ENCODE peak calls at places on chromosomes 12 and 14, in four cellular contexts. H is heart left ventricle, S is myocyte, B is pulmonary artery endothelial cell. A is an unnamed sample.

GRCh38 chr12:47297993-47298392 is 218.2 kb upstream of the AMIGO2 start:
- DNase-seq in B (no peak), S (no peak), H (no peak), A (no peak)

GRCh38 chr12:112116232-112117060 is 7.9 kb upstream of the NAA25 start:
- DNase-seq in B (peak), H (peak), S (peak), A (no peak)

GRCh38 chr14:57227083-57227482 is 41.6 kb downstream of the EXOC5 start:
- DNase-seq in H (no peak), B (no peak), S (no peak), A (no peak)

GRCh38 chr12:122322501-122322900 is 56.2 kb upstream of the VPS33A start:
- DNase-seq in H (no peak), S (no peak), B (no peak), A (peak)

GRCh38 chr12:117774986-117775775 is 193.6 kb downstream of the KSR2 start:
- DNase-seq in S (no peak), B (no peak), H (no peak), A (peak)

GRCh38 chr12:95774311-95775045 is 16.1 kb downstream of the NTN4 start:
- DNase-seq in B (no peak), S (no peak), H (no peak), A (no peak)

GRCh38 chr14:55277972-55278740 is 6.9 kb downstream of the FBXO34 start:
- DNase-seq in H (no peak), S (peak), B (no peak), A (no peak)

GRCh38 chr14:75969126-75969525 is 12.7 kb downstream of the TGFB3 start:
- DNase-seq in H (no peak), B (no peak), S (peak), A (no peak)

GRCh38 chr14:68748260-68748659 is 44.6 kb downstream of the ZFP36L1 start:
- DNase-seq in B (no peak), S (no peak), H (no peak), A (no peak)

GRCh38 chr14:53523226-53523625 is 370.1 kb upstream of the DDHD1 start:
- DNase-seq in H (no peak), B (no peak), S (no peak), A (no peak)

GRCh38 chr14:90717916-90718315 is 98.3 kb downstream of the TTC7B start:
- DNase-seq in S (peak), B (no peak), H (no peak), A (peak)

GRCh38 chr14:94050231-94050880 is 24.2 kb downstream of the OTUB2 start:
- DNase-seq in H (peak), S (no peak), B (no peak), A (no peak)

GRCh38 chr14:104694991-104695659 is 5.7 kb downstream of the INF2 start:
- DNase-seq in B (no peak), H (peak), S (peak), A (no peak)

GRCh38 chr14:36055052-36055378 is 121.5 kb downstream of the PTCSC3 start:
- DNase-seq in H (no peak), S (no peak), B (no peak), A (no peak)

GRCh38 chr14:64636208-64636979 is 67.8 kb upstream of the PLEKHG3 start:
- DNase-seq in S (peak), H (peak), B (no peak), A (no peak)

GRCh38 chr14:101405171-101405883 is 156.0 kb upstream of the DIO3 start:
- DNase-seq in B (no peak), H (no peak), S (no peak), A (no peak)

GRCh38 chr12:42504049-42504448 is 85.5 kb downstream of the PRICKLE1 start:
- DNase-seq in S (peak), B (no peak), H (no peak), A (peak)

GRCh38 chr12:108629156-108629555 is 4.5 kb downstream of the SELPLG start:
- DNase-seq in B (no peak), S (no peak), H (no peak), A (no peak)

GRCh38 chr14:57822081-57822480 is 43.8 kb downstream of the SLC35F4 start:
- DNase-seq in S (no peak), H (no peak), B (no peak), A (no peak)

GRCh38 chr12:45357547-45358417 is 141.9 kb downstream of the ANO6 start:
- DNase-seq in B (no peak), S (no peak), H (peak), A (peak)

GRCh38 chr12:104682790-104683279 is 226.1 kb downstream of the CHST11 start:
- DNase-seq in S (no peak), B (no peak), H (no peak), A (no peak)

GRCh38 chr14:71327691-71328090 is 420.4 kb downstream of the PCNX1 start:
- DNase-seq in B (no peak), H (no peak), S (no peak), A (no peak)

GRCh38 chr12:87233636-87234035 is 795.6 kb downstream of the C12orf50 start:
- DNase-seq in H (no peak), B (no peak), S (peak), A (no peak)

GRCh38 chr14:53055003-53055402 is 98.1 kb downstream of the DDHD1 start:
- DNase-seq in S (peak), B (peak), H (no peak), A (peak)

GRCh38 chr14:80152763-80153162 is 58.5 kb downstream of the DIO2 start:
- DNase-seq in S (no peak), B (no peak), H (no peak), A (no peak)

GRCh38 chr12:124509676-124510300 is 57.6 kb downstream of the NCOR2 start:
- DNase-seq in H (peak), S (peak), B (no peak), A (peak)

GRCh38 chr12:22083167-22083566 is 37.1 kb downstream of the CMAS start:
- DNase-seq in H (no peak), B (no peak), S (peak), A (peak)

GRCh38 chr12:68199127-68199526 is 26.5 kb downstream of the IL26 start:
- DNase-seq in H (no peak), S (no peak), B (no peak), A (no peak)

GRCh38 chr14:102280376-102280962 is 24.5 kb downstream of the MOK start:
- DNase-seq in H (no peak), B (no peak), S (peak), A (peak)

GRCh38 chr14:59739794-59740193 is 130.8 kb downstream of the RTN1 start:
- DNase-seq in B (no peak), H (no peak), S (no peak), A (peak)

GRCh38 chr14:64680013-64680674 is 24.1 kb upstream of the PLEKHG3 start:
- DNase-seq in B (no peak), S (no peak), H (no peak), A (no peak)

GRCh38 chr14:103385994-103386491 is 828 bp downstream of the MARK3 start:
- DNase-seq in S (no peak), B (no peak), H (peak), A (peak)